ENCODE peak calls at places on chromosomes 3 and 15, in six cellular contexts. F is Kasumi-1, W is fibroblast of the aortic adventitia, B is HCT116, P is EH, A is GM20000. U is an unnamed sample.

GRCh38 chr3:25257026-25257425 is 171.0 kb upstream of the RARB start:
- DNase-seq in F (no peak), P (peak; percentile 87), A (no peak), W (peak; percentile 20), B (no peak), U (peak; percentile 69)

GRCh38 chr3:26623409-26624208 is 1.0 kb downstream of the LRRC3B start:
- DNase-seq in F (no peak), W (no peak), A (no peak), P (no peak), B (no peak), U (no peak)

GRCh38 chr15:85854345-85855097 is 59.8 kb upstream of the KLHL25 start:
- DNase-seq in A (peak; percentile 71), F (peak; percentile 60), W (peak; percentile 77), P (peak; percentile 66), B (peak; percentile 52), U (peak; percentile 23)

GRCh38 chr3:148329481-148330220 is 368.1 kb upstream of the AGTR1 start:
- DNase-seq in F (no peak), B (no peak), A (no peak), W (peak; percentile 41), P (peak; percentile 35), U (no peak)

GRCh38 chr15:83292317-83292716 is 7.9 kb upstream of the BNC1 start:
- DNase-seq in A (no peak), P (peak; percentile 59), F (no peak), B (no peak), W (peak; percentile 36), U (no peak)

GRCh38 chr3:58529516-58530353 is 7.3 kb downstream of the ACOX2 start:
- DNase-seq in A (no peak), P (peak; percentile 22), F (no peak), W (peak; percentile 28), B (peak; percentile 27), U (no peak)

GRCh38 chr3:27467545-27467944 is 16.6 kb downstream of the SLC4A7 start:
- DNase-seq in P (peak; percentile 49), B (no peak), F (peak; percentile 75), W (peak; percentile 63), A (peak; percentile 48), U (no peak)

GRCh38 chr3:192819001-192819569 is 91.7 kb upstream of the FGF12 start:
- DNase-seq in W (peak; percentile 88), A (peak; percentile 28), P (peak; percentile 89), B (peak; percentile 59), F (no peak), U (peak; percentile 63)

GRCh38 chr3:3862534-3862933 is 63.3 kb downstream of the LRRN1 start:
- DNase-seq in B (no peak), A (no peak), F (no peak), W (no peak), P (no peak), U (no peak)

GRCh38 chr3:58059349-58060321 is 51.4 kb downstream of the FLNB start:
- DNase-seq in F (no peak), A (no peak), W (peak; percentile 81), P (peak; percentile 98), B (no peak), U (peak; percentile 75)

U was measured in MG63.